ENCODE peak calls at places on chromosomes 6 and 20, in ten cellular contexts. C is foreskin fibroblast; P is fibroblast of the conjunctiva; X is fibroblast of pulmonary artery; N is endothelial cell of umbilical vein; F is endothelial cell; Y is GM18507; A is NCI-H1092 treated with DMSO at 0.1 percent for 48 hours; Z is activated CD8-positive, alpha-beta memory T cell treated with anti-CD3 and anti-CD28 coated beads for 24 hours; H is GOT3. O is an unnamed sample.

GRCh38 chr6:167153523-167153959 is 4.2 kb downstream of the GPR31 start:
- DNase-seq in P (no peak), X (peak), C (no peak), H (no peak), F (no peak), A (no peak), N (peak), Z (no peak), Y (peak), O (peak)

GRCh38 chr20:50294164-50295088 is 103.8 kb downstream of the CEBPB start:
- DNase-seq in C (no peak), F (no peak), Z (no peak), Y (no peak), H (no peak), X (no peak), A (no peak), P (no peak), N (no peak), O (no peak)

GRCh38 chr6:684831-685636 is 7.9 kb downstream of the EXOC2 start:
- DNase-seq in H (no peak), Y (peak), C (peak), X (peak), Z (peak), P (no peak), F (no peak), N (peak), A (no peak), O (no peak)

GRCh38 chr6:115468272-115469005 is 592.3 kb downstream of the FRK start:
- DNase-seq in P (no peak), Y (no peak), N (no peak), C (no peak), A (no peak), H (no peak), X (no peak), Z (no peak), F (no peak), O (no peak)

GRCh38 chr6:35343092-35343834 is 905 bp downstream of the PPARD start:
- DNase-seq in C (no peak), P (no peak), H (no peak), F (no peak), Z (no peak), Y (no peak), N (peak), X (peak), A (no peak), O (peak)

GRCh38 chr6:21228411-21228810 is 365.1 kb upstream of the SOX4 start:
- DNase-seq in H (no peak), C (peak), N (no peak), A (no peak), P (no peak), Y (no peak), X (no peak), Z (no peak), F (no peak), O (no peak)

GRCh38 chr6:29628419-29629281 is 4.3 kb downstream of the GABBR1 start:
- DNase-seq in Z (peak), C (peak), A (peak), H (peak), P (peak), X (peak), Y (no peak), N (peak), F (peak), O (peak)

GRCh38 chr6:90413867-90414266 is 117.2 kb upstream of the BACH2 start:
- DNase-seq in Y (no peak), A (peak), X (no peak), Z (peak), F (peak), P (no peak), N (no peak), C (no peak), H (no peak), O (peak)

GRCh38 chr20:47020231-47020630 is 125.6 kb downstream of the EYA2 start:
- DNase-seq in Z (no peak), H (no peak), X (no peak), F (no peak), P (peak), C (no peak), N (no peak), Y (no peak), A (no peak), O (no peak)

GRCh38 chr20:12047838-12048432 is 130.2 kb downstream of the BTBD3 start:
- DNase-seq in Z (no peak), F (no peak), A (no peak), N (peak), P (no peak), H (no peak), Y (no peak), X (peak), C (peak), O (no peak)

GRCh38 chr6:104486003-104486402 is 373.7 kb downstream of the HACE1 start:
- DNase-seq in Y (no peak), F (no peak), N (no peak), H (no peak), A (no peak), Z (no peak), P (no peak), X (no peak), C (no peak), O (no peak)

GRCh38 chr6:116265081-116265829 is 11.4 kb upstream of the TSPYL4 start:
- DNase-seq in H (no peak), X (no peak), C (peak), A (peak), Y (no peak), N (no peak), Z (no peak), P (no peak), F (no peak), O (no peak)

GRCh38 chr6:36730424-36731380 is 33.1 kb downstream of the RAB44 start:
- DNase-seq in C (no peak), Z (no peak), F (no peak), X (no peak), Y (no peak), N (no peak), H (no peak), P (no peak), A (no peak), O (no peak)

GRCh38 chr6:41694815-41695536 is 40.4 kb downstream of the TFEB start:
- DNase-seq in X (peak), Z (no peak), N (no peak), H (no peak), A (no peak), Y (no peak), F (no peak), P (no peak), C (peak), O (no peak)